ENCODE peak calls at places on chromosomes 12 and 14, in eight cellular contexts. W, V, Z, F, Y, C, B and H are unnamed samples.

GRCh38 chr14:65623759-65624158 is 211.2 kb downstream of the FUT8 start:
- DNase-seq in W (no peak), V (no peak), Z (no peak), F (no peak), Y (no peak), C (no peak), B (no peak), H (no peak)

GRCh38 chr14:100736269-100737180 is 9.8 kb downstream of the DLK1 start:
- DNase-seq in W (no peak), V (no peak), Z (no peak), F (no peak), Y (no peak), C (peak), B (peak), H (peak)

GRCh38 chr12:8629486-8630033 is 16.9 kb upstream of the AICDA start:
- DNase-seq in W (no peak), V (no peak), Z (no peak), F (no peak), Y (no peak), C (no peak), B (no peak), H (no peak)

GRCh38 chr14:61653507-61653906 is 41.8 kb upstream of the HIF1A start:
- DNase-seq in W (no peak), V (no peak), Z (peak), F (no peak), Y (no peak), C (no peak), B (no peak), H (no peak)

GRCh38 chr12:5909560-5909959 is 35.5 kb downstream of the ANO2 start:
- DNase-seq in W (no peak), V (no peak), Z (no peak), F (no peak), Y (peak), C (no peak), B (peak), H (no peak)

GRCh38 chr12:78018146-78018910 is 187.6 kb downstream of the NAV3 start:
- DNase-seq in W (no peak), V (no peak), Z (no peak), F (no peak), Y (no peak), C (no peak), B (no peak), H (no peak)

GRCh38 chr12:89276860-89277259 is 75.4 kb downstream of the DUSP6 start:
- DNase-seq in W (no peak), V (no peak), Z (no peak), F (no peak), Y (no peak), C (no peak), B (no peak), H (no peak)

GRCh38 chr12:11756022-11756421 is 106.5 kb downstream of the ETV6 start:
- DNase-seq in W (no peak), V (no peak), Z (no peak), F (no peak), Y (no peak), C (no peak), B (no peak), H (no peak)

GRCh38 chr12:52759218-52759617 is 17.9 kb downstream of the KRT76 start:
- DNase-seq in W (no peak), V (no peak), Z (no peak), F (no peak), Y (no peak), C (no peak), B (no peak), H (no peak)

GRCh38 chr12:111426341-111427185 is 20.8 kb downstream of the SH2B3 start:
- DNase-seq in W (no peak), V (no peak), Z (no peak), F (no peak), Y (no peak), C (no peak), B (no peak), H (no peak)